ENCODE peak calls at places on chromosome 2, in ten cellular contexts. V is A673, H is tibial nerve, M is MM.1S, E is uterus, U is astrocyte, T is GM12878, S is fibroblast of lung, R is PC-9, P is left ventricle myocardium inferior. K is an unnamed sample.

GRCh38 chr2:207881902-207882301 is 112.2 kb upstream of the FZD5 start:
- DNase-seq in V (no peak), H (no peak), M (no peak), E (no peak), U (peak; percentile 46), T (no peak), S (peak; percentile 47), R (no peak), P (no peak), K (no peak)

GRCh38 chr2:56465491-56465890 is 281.7 kb downstream of the CCDC85A start:
- DNase-seq in V (no peak), H (no peak), M (no peak), E (no peak), U (peak; percentile 12), T (no peak), S (peak; percentile 22), R (no peak), P (no peak), K (no peak)

GRCh38 chr2:215613265-215613664 is 177.4 kb upstream of the FN1 start:
- DNase-seq in V (no peak), H (no peak), M (no peak), E (no peak), U (no peak), T (no peak), S (peak; percentile 39), R (peak; percentile 45), P (no peak), K (no peak)

GRCh38 chr2:172105715-172106124 is 3.0 kb upstream of the DLX2 start:
- DNase-seq in V (no peak), H (no peak), M (no peak), E (no peak), U (no peak), T (no peak), S (no peak), R (no peak), P (no peak), K (no peak)

GRCh38 chr2:194842871-194843270 is 814.2 kb upstream of the SLC39A10 start:
- DNase-seq in V (no peak), H (no peak), M (no peak), E (no peak), U (no peak), T (no peak), S (no peak), R (no peak), P (no peak), K (no peak)

GRCh38 chr2:74441690-74442482 is at the start of gene RTKN:
- DNase-seq in V (no peak), H (peak; percentile 29), M (peak; percentile 37), E (no peak), U (no peak), T (no peak), S (no peak), R (peak; percentile 74), P (peak; percentile 43), K (no peak)

GRCh38 chr2:241852116-241852980 is 6.3 kb downstream of the PDCD1 start:
- DNase-seq in V (no peak), H (peak; percentile 12), M (no peak), E (peak; percentile 13), U (no peak), T (no peak), S (no peak), R (no peak), P (peak; percentile 13), K (no peak)

GRCh38 chr2:205763708-205764501 is 81.6 kb downstream of the NRP2 start:
- DNase-seq in V (peak; percentile 34), H (peak; percentile 40), M (no peak), E (peak; percentile 58), U (peak; percentile 94), T (no peak), S (peak; percentile 95), R (peak; percentile 80), P (peak; percentile 29), K (peak; percentile 72)

GRCh38 chr2:101737478-101738240 is 40.2 kb downstream of the MAP4K4 start:
- DNase-seq in V (no peak), H (no peak), M (no peak), E (no peak), U (peak; percentile 34), T (no peak), S (peak; percentile 47), R (peak; percentile 69), P (no peak), K (no peak)

GRCh38 chr2:239359194-239359912 is 41.5 kb downstream of the HDAC4 start:
- DNase-seq in V (no peak), H (no peak), M (no peak), E (no peak), U (no peak), T (no peak), S (no peak), R (no peak), P (no peak), K (no peak)

GRCh38 chr2:238257786-238258700 is 18.2 kb upstream of the HES6 start:
- DNase-seq in V (no peak), H (no peak), M (no peak), E (no peak), U (no peak), T (no peak), S (no peak), R (no peak), P (no peak), K (no peak)
- H3K36me3 ChIP-seq in V (no peaks in the 10 kb centered on the region), H (peaks cover 10% of the 10 kb centered on the region), M (no peaks in the 10 kb centered on the region), E (no peaks in the 10 kb centered on the region), U (peaks cover 4% of the 10 kb centered on the region), T (peaks cover 25% of the 10 kb centered on the region), S (peaks cover 8% of the 10 kb centered on the region), R (peaks cover 5% of the 10 kb centered on the region), P (peaks cover 71% of the 10 kb centered on the region), K (peaks cover 96% of the 10 kb centered on the region)

DNA sequence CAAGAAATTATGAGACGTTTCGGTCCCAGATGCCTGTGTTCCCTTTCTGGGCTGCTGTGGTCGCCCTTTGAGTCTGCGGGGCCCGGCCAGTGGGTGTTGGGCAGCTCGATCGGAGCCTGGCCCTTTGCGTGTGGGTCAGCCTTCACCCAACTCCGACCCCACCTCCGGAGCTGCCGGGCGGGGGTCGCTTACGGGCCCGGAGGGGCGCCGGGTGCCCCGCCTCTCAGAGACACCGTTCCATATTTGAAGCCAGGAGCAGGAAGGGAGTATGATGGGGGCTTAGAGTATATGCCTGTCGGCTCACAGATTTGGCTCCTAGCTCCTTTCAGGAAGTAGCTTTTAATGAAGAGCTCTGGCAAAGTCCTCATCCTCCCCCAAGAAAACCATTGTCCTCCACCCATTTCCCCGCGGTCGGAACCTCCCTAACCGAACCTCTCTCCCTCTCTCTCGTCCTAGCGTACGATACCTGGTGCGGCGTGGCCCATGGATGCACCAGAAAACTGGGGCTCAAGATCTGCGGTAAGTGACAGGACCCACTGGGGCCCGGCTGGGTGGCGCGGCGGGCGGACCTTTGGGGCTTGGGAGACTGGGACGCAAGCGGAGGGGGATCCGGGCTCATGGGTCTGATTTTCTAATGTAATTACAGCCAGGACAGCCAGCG is 5.1 kb downstream of the GAD1 start:
- DNase-seq in V (no peak), H (no peak), M (no peak), E (no peak), U (no peak), T (no peak), S (no peak), R (no peak), P (no peak), K (no peak)
- H3K4me1 ChIP-seq in V (peaks cover 26% of the 10 kb centered on the region), H (no peaks in the 10 kb centered on the region), M (peaks cover 16% of the 10 kb centered on the region), E (peaks cover 22% of the 10 kb centered on the region), U (peaks cover 25% of the 10 kb centered on the region), T (peaks cover 10% of the 10 kb centered on the region), S (no peaks in the 10 kb centered on the region), R (no peaks in the 10 kb centered on the region), P (peaks cover 65% of the 10 kb centered on the region), K (no peaks in the 10 kb centered on the region)

DNA sequence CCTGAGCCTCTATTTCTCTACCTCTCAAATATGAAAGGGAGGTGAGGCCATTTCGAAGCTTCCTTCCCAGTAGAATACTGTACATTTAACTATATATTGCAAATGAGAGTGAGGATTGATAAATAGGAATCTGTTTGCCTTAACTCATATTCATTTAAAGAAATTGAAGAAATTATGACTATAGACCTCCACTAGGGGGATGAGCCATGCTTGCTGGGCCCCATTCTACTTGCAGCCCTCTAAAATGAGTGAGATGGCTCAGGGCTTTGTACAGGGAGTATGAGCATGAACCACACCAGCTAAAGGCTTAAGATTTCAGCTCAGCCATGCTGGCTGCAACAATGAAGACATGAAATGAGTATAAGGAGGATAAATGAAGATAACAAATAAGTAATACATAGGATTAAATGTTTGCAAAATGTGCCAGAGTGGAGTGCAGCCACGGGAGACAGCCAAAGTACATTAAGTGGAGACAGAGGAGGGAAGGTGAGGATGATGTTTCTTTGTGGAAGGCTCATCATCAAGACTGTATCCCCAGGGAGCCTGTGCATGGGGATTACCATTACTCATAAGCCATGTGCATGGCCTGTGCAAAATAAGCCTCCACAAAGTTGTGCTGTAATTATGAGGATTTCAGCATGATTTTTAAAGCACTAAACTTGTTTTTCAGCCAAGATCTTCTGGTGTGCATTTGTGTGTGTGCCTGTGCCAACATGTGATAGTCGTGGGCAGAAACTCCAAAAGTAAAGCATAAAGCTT is 300.8 kb downstream of the CNTNAP5 start:
- DNase-seq in V (peak; percentile 19), H (no peak), M (no peak), E (no peak), U (no peak), T (no peak), S (no peak), R (no peak), P (no peak), K (no peak)
- TF ChIP-seq CTCF in V (peak; percentile 46), H (no peak), M (peak; percentile 25), E (no peak), U (no peak), T (no peak), S (no peak), R (peak; percentile 50), P (no peak), K (no peak)

GRCh38 chr2:191690327-191690726 is 12.4 kb downstream of the NABP1 start:
- DNase-seq in V (peak; percentile 25), H (no peak), M (no peak), E (no peak), U (no peak), T (no peak), S (no peak), R (no peak), P (no peak), K (no peak)

GRCh38 chr2:191688934-191689695 is 11.2 kb downstream of the NABP1 start:
- DNase-seq in V (no peak), H (no peak), M (no peak), E (no peak), U (peak; percentile 89), T (no peak), S (peak; percentile 90), R (peak; percentile 88), P (no peak), K (no peak)

GRCh38 chr2:191686658-191687057 is 8.7 kb downstream of the NABP1 start:
- DNase-seq in V (no peak), H (no peak), M (no peak), E (no peak), U (no peak), T (no peak), S (no peak), R (no peak), P (no peak), K (no peak)

GRCh38 chr2:191686079-191686478 is 8.1 kb downstream of the NABP1 start:
- DNase-seq in V (no peak), H (no peak), M (no peak), E (no peak), U (no peak), T (no peak), S (no peak), R (no peak), P (no peak), K (no peak)

DNA sequence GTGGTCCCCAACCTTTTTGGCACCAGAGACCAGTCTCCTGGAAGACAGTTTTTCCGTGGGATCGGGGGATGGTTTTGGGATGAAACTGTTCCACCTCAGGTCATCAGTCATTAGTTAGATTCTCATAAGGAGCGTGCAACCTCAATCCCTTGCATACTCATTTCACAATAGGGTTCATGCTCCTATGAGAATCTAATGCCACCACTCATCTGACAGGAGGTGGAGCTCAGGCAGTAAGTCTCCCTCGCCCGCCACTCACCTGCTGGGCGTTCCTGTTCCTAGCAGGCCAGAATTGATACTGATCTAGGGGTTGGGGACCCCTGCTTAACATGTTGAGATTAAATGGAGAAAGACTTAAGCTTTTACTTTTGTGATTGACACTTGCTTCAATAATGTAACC is 9.9 kb downstream of the NABP1 start:
- DNase-seq in V (no peak), H (no peak), M (no peak), E (no peak), U (no peak), T (no peak), S (no peak), R (no peak), P (no peak), K (no peak)
- H3K36me3 ChIP-seq in V (peaks cover 57% of the 10 kb centered on the region), H (peaks cover 4% of the 10 kb centered on the region), M (peaks cover 23% of the 10 kb centered on the region), E (no peaks in the 10 kb centered on the region), U (peaks cover 57% of the 10 kb centered on the region), T (peaks cover 5% of the 10 kb centered on the region), S (peaks cover 5% of the 10 kb centered on the region), R (peaks cover 52% of the 10 kb centered on the region), P (peaks cover 13% of the 10 kb centered on the region), K (peaks cover 5% of the 10 kb centered on the region)